ENCODE peak calls at places on chromosomes 13 and 19, in ten cellular contexts. I, H, B, Q, G, M, N, S, U and V are unnamed samples.
A peak's percentile ranks its signal among the peaks of the same experiment; 100 is the strongest.

GRCh38 chr19:41626278-41626677 is 596 bp downstream of the CEACAM4 start:
- DNase-seq in I (no peak), H (no peak), B (no peak), Q (no peak), G (no peak), M (no peak), N (no peak), S (no peak), U (no peak), V (no peak)

GRCh38 chr19:4267101-4267900 is 11.8 kb upstream of the SHD start:
- DNase-seq in I (peak; percentile 64), H (peak; percentile 65), B (no peak), Q (peak; percentile 40), G (peak; percentile 84), M (peak; percentile 39), N (peak; percentile 62), S (no peak), U (peak; percentile 49), V (peak; percentile 60)

GRCh38 chr19:38721977-38722773 is 22.1 kb downstream of the CAPN12 start:
- DNase-seq in I (no peak), H (no peak), B (no peak), Q (no peak), G (no peak), M (peak; percentile 57), N (no peak), S (no peak), U (no peak), V (no peak)

GRCh38 chr13:97296740-97297139 is 74.6 kb downstream of the MBNL2 start:
- DNase-seq in I (no peak), H (no peak), B (no peak), Q (no peak), G (no peak), M (no peak), N (no peak), S (no peak), U (no peak), V (no peak)

GRCh38 chr13:72290962-72291681 is 424.1 kb upstream of the DACH1 start:
- DNase-seq in I (peak; percentile 81), H (no peak), B (no peak), Q (peak; percentile 1), G (no peak), M (no peak), N (no peak), S (peak; percentile 31), U (peak; percentile 95), V (peak; percentile 12)

GRCh38 chr13:64810701-64811258 is 2419.4 kb downstream of the PCDH9 start:
- DNase-seq in I (peak; percentile 62), H (no peak), B (no peak), Q (peak; percentile 22), G (no peak), M (no peak), N (no peak), S (no peak), U (peak; percentile 15), V (peak; percentile 0)

GRCh38 chr19:48964205-48965032 is 690 bp upstream of the FTL start:
- DNase-seq in I (no peak), H (no peak), B (no peak), Q (peak; percentile 72), G (no peak), M (peak; percentile 43), N (no peak), S (no peak), U (no peak), V (peak; percentile 59)

GRCh38 chr13:27201661-27202060 is 30.1 kb upstream of the USP12 start:
- DNase-seq in I (peak; percentile 52), H (no peak), B (no peak), Q (no peak), G (no peak), M (no peak), N (no peak), S (no peak), U (no peak), V (peak; percentile 31)

GRCh38 chr13:103694471-103694870 is 628.3 kb upstream of the SLC10A2 start:
- DNase-seq in I (no peak), H (no peak), B (no peak), Q (no peak), G (no peak), M (no peak), N (no peak), S (no peak), U (no peak), V (no peak)

GRCh38 chr13:22499919-22500318 is 680.9 kb upstream of the SGCG start:
- DNase-seq in I (no peak), H (no peak), B (no peak), Q (no peak), G (no peak), M (no peak), N (no peak), S (no peak), U (no peak), V (no peak)

GRCh38 chr13:31824705-31825512 is 85.6 kb downstream of the RXFP2 start:
- DNase-seq in I (peak; percentile 19), H (no peak), B (no peak), Q (peak; percentile 41), G (no peak), M (no peak), N (peak; percentile 21), S (peak; percentile 27), U (peak; percentile 23), V (peak; percentile 43)